ENCODE peak calls at places on chromosome 1, in eight cellular contexts. J is PC-3, C is OCI-LY7, O is HCT116, U is neural progenitor cell, Q is GM23338, G is MM.1S, Y is hepatocyte. V is an unnamed sample.

GRCh38 chr1:41218152-41218551 is 24.0 kb downstream of the SCMH1 start:
- DNase-seq in J (no peak), C (no peak), O (no peak), U (no peak), Q (no peak), G (no peak), Y (no peak), V (no peak)

GRCh38 chr1:98355656-98356384 is 305.7 kb upstream of the SNX7 start:
- DNase-seq in J (peak; percentile 74), C (no peak), O (no peak), U (no peak), Q (no peak), G (no peak), Y (peak; percentile 5), V (peak; percentile 5)

GRCh38 chr1:85091647-85092295 is 43.5 kb upstream of the MCOLN3 start:
- DNase-seq in J (no peak), C (no peak), O (no peak), U (no peak), Q (no peak), G (no peak), Y (no peak), V (peak; percentile 52)

GRCh38 chr1:161420763-161421455 is 53.2 kb upstream of the CFAP126 start:
- DNase-seq in J (no peak), C (peak; percentile 57), O (peak; percentile 69), U (peak; percentile 59), Q (peak; percentile 84), G (no peak), Y (peak; percentile 25), V (no peak)

GRCh38 chr1:198047913-198048312 is 108.9 kb upstream of the NEK7 start:
- DNase-seq in J (no peak), C (no peak), O (no peak), U (no peak), Q (no peak), G (peak; percentile 15), Y (no peak), V (no peak)

GRCh38 chr1:97396463-97396862 is 524.4 kb downstream of the DPYD start:
- DNase-seq in J (no peak), C (no peak), O (no peak), U (no peak), Q (no peak), G (no peak), Y (no peak), V (peak; percentile 67)

GRCh38 chr1:82161651-82162238 is 361.0 kb downstream of the ADGRL2 start:
- DNase-seq in J (peak; percentile 14), C (no peak), O (no peak), U (no peak), Q (no peak), G (no peak), Y (peak; percentile 8), V (no peak)

GRCh38 chr1:222071313-222071886 is 329.5 kb upstream of the DUSP10 start:
- DNase-seq in J (no peak), C (no peak), O (no peak), U (peak; percentile 11), Q (peak; percentile 19), G (no peak), Y (no peak), V (no peak)

GRCh38 chr1:1324524-1325287 is at the start of the genes CPTP and INTS11:
- DNase-seq in J (peak; percentile 97), C (peak; percentile 96), O (peak; percentile 76), U (peak; percentile 97), Q (peak; percentile 95), G (peak; percentile 95), Y (peak; percentile 98), V (peak; percentile 98)

GRCh38 chr1:13593511-13594131 is 10.0 kb downstream of the PDPN start:
- DNase-seq in J (peak; percentile 43), C (no peak), O (no peak), U (peak; percentile 62), Q (peak; percentile 58), G (no peak), Y (peak; percentile 65), V (peak; percentile 92)

GRCh38 chr1:225534772-225535171 is 106.9 kb upstream of the LBR start:
- DNase-seq in J (no peak), C (no peak), O (no peak), U (no peak), Q (no peak), G (no peak), Y (no peak), V (no peak)

GRCh38 chr1:168343566-168343965 is 62.9 kb downstream of the TBX19 start:
- DNase-seq in J (peak; percentile 34), C (peak; percentile 2), O (no peak), U (no peak), Q (peak; percentile 16), G (peak; percentile 43), Y (no peak), V (peak; percentile 22)

GRCh38 chr1:20486457-20487235 is 636 bp upstream of the CAMK2N1 start:
- DNase-seq in J (peak; percentile 69), C (no peak), O (no peak), U (peak; percentile 94), Q (peak; percentile 90), G (no peak), Y (peak; percentile 95), V (peak; percentile 75)

GRCh38 chr1:206662396-206663092 is 22.2 kb upstream of the MAPKAPK2 start:
- DNase-seq in J (no peak), C (no peak), O (no peak), U (no peak), Q (no peak), G (no peak), Y (no peak), V (no peak)

GRCh38 chr1:14602131-14602530 is 3.6 kb downstream of the KAZN start:
- DNase-seq in J (no peak), C (no peak), O (no peak), U (peak; percentile 84), Q (peak; percentile 37), G (no peak), Y (peak; percentile 60), V (peak; percentile 47)

GRCh38 chr1:14332158-14332557 is 266.3 kb upstream of the KAZN start:
- DNase-seq in J (peak; percentile 57), C (no peak), O (no peak), U (no peak), Q (no peak), G (no peak), Y (no peak), V (peak; percentile 18)

GRCh38 chr1:23593556-23594148 is 34.4 kb upstream of the ID3 start:
- DNase-seq in J (peak; percentile 89), C (peak; percentile 81), O (no peak), U (no peak), Q (no peak), G (no peak), Y (peak; percentile 63), V (peak; percentile 20)

DNA sequence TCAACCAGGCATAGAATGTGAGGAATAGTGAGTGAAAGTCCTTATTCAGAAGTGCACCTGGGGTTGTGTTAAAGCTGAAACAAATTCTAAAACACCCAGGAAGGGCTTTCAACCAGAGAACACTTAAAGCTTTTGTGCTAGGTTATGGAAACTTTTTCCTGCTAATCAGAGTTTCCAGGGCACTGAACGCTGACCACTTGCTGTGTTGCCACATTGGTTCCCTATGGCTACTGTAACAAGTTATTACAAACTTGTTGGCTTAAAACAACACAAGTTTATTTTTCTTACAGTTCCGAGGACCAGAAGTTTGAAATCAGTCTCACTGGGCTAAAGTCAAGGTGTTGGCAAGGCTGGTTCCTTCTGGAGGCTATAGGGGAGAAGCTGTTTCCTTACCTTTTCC is 300.6 kb downstream of the HHAT start:
- DNase-seq in J (no peak), C (no peak), O (no peak), U (no peak), Q (no peak), G (no peak), Y (no peak), V (no peak)
- H3K27ac ChIP-seq in J (no peak overlapping the region), C (no peak overlapping the region), O (no peak overlapping the region), U (no peak overlapping the region), Q (no peak overlapping the region), G (no peak overlapping the region), Y (no peak overlapping the region), V (no peak overlapping the region)

DNA sequence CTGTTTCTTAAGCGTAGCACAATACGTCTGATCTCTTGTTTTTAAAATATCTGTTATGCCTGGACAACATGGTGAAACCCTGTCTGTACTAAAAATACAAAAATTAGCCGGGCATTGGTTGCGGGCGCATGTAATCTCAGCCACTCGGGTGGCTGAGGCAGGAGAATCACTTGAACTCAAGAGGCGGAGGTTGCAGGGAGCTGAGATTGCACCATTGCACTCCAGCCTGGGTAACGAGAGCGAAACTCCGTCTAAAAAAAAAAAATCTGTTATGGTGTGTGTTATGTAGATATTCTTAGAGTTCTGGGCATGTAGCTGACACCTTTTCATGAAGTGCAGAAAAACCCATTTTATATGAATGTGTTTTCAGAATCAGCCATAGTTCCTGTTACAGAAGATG is 38.2 kb downstream of the RABGAP1L start:
- DNase-seq in J (no peak), C (no peak), O (no peak), U (no peak), Q (no peak), G (peak; percentile 78), Y (no peak), V (no peak)
- TF ChIP-seq EZH2phosphoT487 in J (no peak), C (no peak), O (no peak), U (no peak), Q (no peak), G (no peak), Y (no peak), V (no peak)

DNA sequence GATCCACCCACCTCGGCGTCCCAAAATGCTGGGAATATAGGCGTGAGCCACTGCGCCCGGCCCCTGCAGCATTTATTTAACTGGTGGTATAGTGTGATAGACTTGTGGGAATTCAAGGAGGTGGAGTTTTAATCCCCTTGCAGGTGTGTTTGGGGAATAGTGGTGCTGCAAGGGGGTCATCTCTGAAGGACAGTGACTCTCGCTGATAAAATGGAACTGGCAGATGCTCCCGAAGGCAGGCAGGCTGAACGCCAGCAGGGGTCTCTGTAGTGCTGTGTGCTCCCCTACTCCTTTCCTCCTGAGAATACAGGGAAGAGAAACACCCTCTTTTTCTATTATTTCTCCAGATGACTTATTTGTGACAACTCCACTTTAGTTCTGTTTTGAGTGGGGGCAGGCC is 4.0 kb downstream of the OSCP1 start:
- DNase-seq in J (no peak), C (peak; percentile 36), O (no peak), U (peak; percentile 64), Q (peak; percentile 86), G (no peak), Y (no peak), V (no peak)
- H3K27ac ChIP-seq in J (no peak overlapping the region), C (no peak overlapping the region), O (no peak overlapping the region), U (no peak overlapping the region), Q (no peak overlapping the region), G (no peak overlapping the region), Y (no peak overlapping the region), V (no peak overlapping the region)

GRCh38 chr1:182752077-182752826 is 37.3 kb upstream of the NPL start:
- DNase-seq in J (no peak), C (no peak), O (no peak), U (no peak), Q (no peak), G (no peak), Y (no peak), V (peak; percentile 57)

GRCh38 chr1:182752827-182753104 is 36.8 kb upstream of the NPL start:
- DNase-seq in J (no peak), C (no peak), O (no peak), U (no peak), Q (no peak), G (no peak), Y (no peak), V (no peak)

GRCh38 chr1:182756423-182756822 is 33.1 kb upstream of the NPL start:
- DNase-seq in J (no peak), C (no peak), O (no peak), U (no peak), Q (no peak), G (no peak), Y (no peak), V (no peak)

DNA sequence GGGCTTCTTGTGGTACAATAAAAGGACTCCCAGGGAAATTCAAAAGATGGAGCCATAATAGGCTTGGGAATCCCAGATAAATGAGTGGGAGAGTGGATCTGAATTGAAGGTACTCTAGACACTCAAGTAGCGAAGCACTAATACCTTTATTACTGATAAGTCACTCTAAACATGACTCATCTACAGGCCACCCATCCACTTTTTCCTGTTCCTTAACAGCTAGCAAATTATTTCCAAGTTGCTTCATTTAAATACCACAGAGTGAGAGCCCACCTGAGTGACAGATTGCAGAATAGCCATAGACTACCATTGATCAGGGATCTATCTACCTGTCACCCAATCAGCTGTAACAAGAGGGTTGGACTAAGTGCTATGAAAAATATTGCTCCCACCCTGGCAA is 34.7 kb upstream of the NPL start:
- DNase-seq in J (peak; percentile 21), C (no peak), O (no peak), U (no peak), Q (no peak), G (no peak), Y (peak; percentile 18), V (no peak)
- TF ChIP-seq EZH2phosphoT487 in J (no peak), C (no peak), O (no peak), U (no peak), Q (no peak), G (no peak), Y (no peak), V (no peak)

V was measured in GM23248.